ENCODE peak calls at places on chromosomes 12 and 14, in seven cellular contexts. One of them, this sample, is unnamed.

GRCh38 chr12:89573081-89573810 is 47.4 kb upstream of the POC1B start:
- DNase-seq in DND-41: no peak
- DNase-seq in D721Med: no peak
- DNase-seq in hepatocyte: no peak
- DNase-seq in ovary: no peak
- DNase-seq in AG09309: no peak
- DNase-seq in HFF-Myc: no peak
- DNase-seq in this sample: no peak

GRCh38 chr12:18747960-18748359 is 10.0 kb downstream of the CAPZA3 start:
- DNase-seq in DND-41: no peak
- DNase-seq in D721Med: no peak
- DNase-seq in hepatocyte: peak
- DNase-seq in ovary: no peak
- DNase-seq in AG09309: peak
- DNase-seq in HFF-Myc: peak
- DNase-seq in this sample: no peak

GRCh38 chr14:95229749-95230148 is 72.4 kb upstream of the DICER1 start:
- DNase-seq in DND-41: no peak
- DNase-seq in D721Med: no peak
- DNase-seq in hepatocyte: no peak
- DNase-seq in ovary: no peak
- DNase-seq in AG09309: no peak
- DNase-seq in HFF-Myc: no peak
- DNase-seq in this sample: no peak

GRCh38 chr12:109758406-109759075 is 44.9 kb downstream of the FAM222A start:
- DNase-seq in DND-41: no peak
- DNase-seq in D721Med: no peak
- DNase-seq in hepatocyte: no peak
- DNase-seq in ovary: no peak
- DNase-seq in AG09309: no peak
- DNase-seq in HFF-Myc: no peak
- DNase-seq in this sample: no peak

GRCh38 chr14:58315606-58316005 is 17.3 kb downstream of the ARID4A start:
- DNase-seq in DND-41: no peak
- DNase-seq in D721Med: no peak
- DNase-seq in hepatocyte: no peak
- DNase-seq in ovary: no peak
- DNase-seq in AG09309: no peak
- DNase-seq in HFF-Myc: no peak
- DNase-seq in this sample: no peak

GRCh38 chr12:128966411-128966810 is 113.1 kb downstream of the GLT1D1 start:
- DNase-seq in DND-41: no peak
- DNase-seq in D721Med: no peak
- DNase-seq in hepatocyte: no peak
- DNase-seq in ovary: no peak
- DNase-seq in AG09309: no peak
- DNase-seq in HFF-Myc: no peak
- DNase-seq in this sample: no peak

GRCh38 chr14:32342151-32342853 is 13.2 kb downstream of the AKAP6 start:
- DNase-seq in DND-41: no peak
- DNase-seq in D721Med: no peak
- DNase-seq in hepatocyte: no peak
- DNase-seq in ovary: no peak
- DNase-seq in AG09309: no peak
- DNase-seq in HFF-Myc: no peak
- DNase-seq in this sample: no peak

GRCh38 chr12:915090-915489 is 34.4 kb downstream of the RAD52 start:
- DNase-seq in DND-41: peak
- DNase-seq in D721Med: no peak
- DNase-seq in hepatocyte: no peak
- DNase-seq in ovary: no peak
- DNase-seq in AG09309: no peak
- DNase-seq in HFF-Myc: no peak
- DNase-seq in this sample: no peak

GRCh38 chr12:111361073-111361716 is 7.7 kb downstream of the PHETA1 start:
- DNase-seq in DND-41: no peak
- DNase-seq in D721Med: no peak
- DNase-seq in hepatocyte: no peak
- DNase-seq in ovary: no peak
- DNase-seq in AG09309: no peak
- DNase-seq in HFF-Myc: no peak
- DNase-seq in this sample: no peak

GRCh38 chr12:122116707-122117535 is 38.4 kb downstream of the MLXIP start:
- DNase-seq in DND-41: no peak
- DNase-seq in D721Med: no peak
- DNase-seq in hepatocyte: no peak
- DNase-seq in ovary: no peak
- DNase-seq in AG09309: no peak
- DNase-seq in HFF-Myc: no peak
- DNase-seq in this sample: no peak

GRCh38 chr12:14948672-14949071 is 10.3 kb upstream of the ERP27 start:
- DNase-seq in DND-41: peak
- DNase-seq in D721Med: no peak
- DNase-seq in hepatocyte: peak
- DNase-seq in ovary: peak
- DNase-seq in AG09309: peak
- DNase-seq in HFF-Myc: peak
- DNase-seq in this sample: peak

DNA sequence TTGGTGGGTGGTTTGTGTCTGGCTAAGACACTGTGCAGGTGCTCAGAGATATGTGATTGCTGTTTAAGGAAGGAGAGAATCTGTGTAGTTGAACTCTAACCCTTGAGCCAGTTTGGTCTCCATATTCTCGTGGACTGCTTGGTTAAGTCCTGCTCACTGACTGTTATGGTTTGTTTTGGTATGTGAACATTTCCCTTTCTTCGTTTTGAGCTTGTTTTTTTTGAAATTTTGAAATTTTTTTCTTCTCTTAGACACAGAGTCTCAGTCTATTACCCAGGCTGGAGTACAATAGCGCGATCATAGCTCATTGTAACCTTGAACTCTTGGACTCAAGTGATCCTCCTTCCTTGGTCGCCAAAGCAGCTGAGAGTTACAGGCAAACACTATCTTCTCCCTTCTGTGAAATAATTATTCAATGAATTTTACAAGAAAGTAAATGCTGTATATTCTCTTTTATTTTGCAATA is 40.0 kb downstream of the MIPOL1 start:
- DNase-seq in DND-41: no peak
- DNase-seq in D721Med: no peak
- DNase-seq in hepatocyte: no peak
- DNase-seq in ovary: no peak
- DNase-seq in AG09309: no peak
- DNase-seq in HFF-Myc: no peak
- DNase-seq in this sample: no peak
- TF ChIP-seq CTCF in DND-41: no peak
- TF ChIP-seq CTCF in D721Med: no peak
- TF ChIP-seq CTCF in hepatocyte: no peak
- TF ChIP-seq CTCF in ovary: no peak
- TF ChIP-seq CTCF in AG09309: no peak
- TF ChIP-seq CTCF in HFF-Myc: no peak
- TF ChIP-seq CTCF in this sample: no peak

GRCh38 chr12:106790020-106790419 is 15.5 kb downstream of the RIC8B start:
- DNase-seq in DND-41: no peak
- DNase-seq in D721Med: no peak
- DNase-seq in hepatocyte: no peak
- DNase-seq in ovary: no peak
- DNase-seq in AG09309: no peak
- DNase-seq in HFF-Myc: no peak
- DNase-seq in this sample: no peak
- TF ChIP-seq CTCF in DND-41: peak
- TF ChIP-seq CTCF in D721Med: peak
- TF ChIP-seq CTCF in hepatocyte: peak
- TF ChIP-seq CTCF in ovary: no peak
- TF ChIP-seq CTCF in AG09309: peak
- TF ChIP-seq CTCF in HFF-Myc: no peak
- TF ChIP-seq CTCF in this sample: no peak

DNA sequence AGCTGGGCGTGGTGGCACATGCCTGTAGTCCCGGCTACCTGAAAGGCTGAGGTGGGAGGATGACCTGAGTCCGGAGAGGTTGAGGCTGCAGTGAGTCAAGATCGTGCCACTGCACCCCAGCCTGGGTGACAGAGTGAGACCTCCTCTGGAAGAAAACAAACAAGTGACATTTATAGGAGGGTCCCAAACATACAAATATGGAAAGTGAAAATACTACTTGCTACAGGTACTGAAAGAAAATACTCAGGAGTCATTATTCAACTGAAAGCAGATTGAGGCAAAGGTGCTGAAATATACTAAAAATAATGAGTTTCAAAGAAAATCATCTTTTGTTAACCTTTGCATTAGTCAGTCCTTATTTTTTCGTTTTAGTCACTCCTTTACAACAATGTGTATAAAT is 53.5 kb downstream of the ETV6 start:
- DNase-seq in DND-41: no peak
- DNase-seq in D721Med: no peak
- DNase-seq in hepatocyte: no peak
- DNase-seq in ovary: no peak
- DNase-seq in AG09309: no peak
- DNase-seq in HFF-Myc: no peak
- DNase-seq in this sample: peak
- TF ChIP-seq CTCF in DND-41: no peak
- TF ChIP-seq CTCF in D721Med: no peak
- TF ChIP-seq CTCF in hepatocyte: no peak
- TF ChIP-seq CTCF in ovary: no peak
- TF ChIP-seq CTCF in AG09309: no peak
- TF ChIP-seq CTCF in HFF-Myc: no peak
- TF ChIP-seq CTCF in this sample: no peak

GRCh38 chr12:58884916-58885315 is 35.4 kb downstream of the LRIG3 start:
- DNase-seq in DND-41: no peak
- DNase-seq in D721Med: no peak
- DNase-seq in hepatocyte: no peak
- DNase-seq in ovary: no peak
- DNase-seq in AG09309: no peak
- DNase-seq in HFF-Myc: no peak
- DNase-seq in this sample: no peak

GRCh38 chr12:58883576-58884334 is 36.5 kb downstream of the LRIG3 start:
- DNase-seq in DND-41: no peak
- DNase-seq in D721Med: no peak
- DNase-seq in hepatocyte: no peak
- DNase-seq in ovary: no peak
- DNase-seq in AG09309: no peak
- DNase-seq in HFF-Myc: no peak
- DNase-seq in this sample: no peak

GRCh38 chr12:58887071-58887470 is 33.2 kb downstream of the LRIG3 start:
- DNase-seq in DND-41: no peak
- DNase-seq in D721Med: no peak
- DNase-seq in hepatocyte: no peak
- DNase-seq in ovary: no peak
- DNase-seq in AG09309: no peak
- DNase-seq in HFF-Myc: no peak
- DNase-seq in this sample: no peak

GRCh38 chr12:58886474-58886873 is 33.8 kb downstream of the LRIG3 start:
- DNase-seq in DND-41: no peak
- DNase-seq in D721Med: no peak
- DNase-seq in hepatocyte: no peak
- DNase-seq in ovary: no peak
- DNase-seq in AG09309: no peak
- DNase-seq in HFF-Myc: no peak
- DNase-seq in this sample: no peak

GRCh38 chr12:58882796-58883195 is 37.5 kb downstream of the LRIG3 start:
- DNase-seq in DND-41: no peak
- DNase-seq in D721Med: no peak
- DNase-seq in hepatocyte: no peak
- DNase-seq in ovary: no peak
- DNase-seq in AG09309: no peak
- DNase-seq in HFF-Myc: no peak
- DNase-seq in this sample: no peak
- TF ChIP-seq CTCF in DND-41: no peak
- TF ChIP-seq CTCF in D721Med: no peak
- TF ChIP-seq CTCF in hepatocyte: no peak
- TF ChIP-seq CTCF in ovary: no peak
- TF ChIP-seq CTCF in AG09309: no peak
- TF ChIP-seq CTCF in HFF-Myc: no peak
- TF ChIP-seq CTCF in this sample: no peak

GRCh38 chr12:52023182-52023975 is 16.6 kb downstream of the TAMALIN start:
- DNase-seq in DND-41: peak
- DNase-seq in D721Med: peak
- DNase-seq in hepatocyte: peak
- DNase-seq in ovary: peak
- DNase-seq in AG09309: no peak
- DNase-seq in HFF-Myc: no peak
- DNase-seq in this sample: peak

GRCh38 chr12:52026267-52026666 is 19.5 kb downstream of the TAMALIN start:
- DNase-seq in DND-41: no peak
- DNase-seq in D721Med: no peak
- DNase-seq in hepatocyte: no peak
- DNase-seq in ovary: no peak
- DNase-seq in AG09309: no peak
- DNase-seq in HFF-Myc: no peak
- DNase-seq in this sample: no peak

GRCh38 chr12:52027085-52027843 is 20.5 kb downstream of the TAMALIN start:
- DNase-seq in DND-41: no peak
- DNase-seq in D721Med: no peak
- DNase-seq in hepatocyte: no peak
- DNase-seq in ovary: no peak
- DNase-seq in AG09309: no peak
- DNase-seq in HFF-Myc: no peak
- DNase-seq in this sample: no peak

GRCh38 chr12:52023976-52024688 is 17.4 kb downstream of the TAMALIN start:
- DNase-seq in DND-41: no peak
- DNase-seq in D721Med: no peak
- DNase-seq in hepatocyte: no peak
- DNase-seq in ovary: no peak
- DNase-seq in AG09309: no peak
- DNase-seq in HFF-Myc: no peak
- DNase-seq in this sample: no peak

DNA sequence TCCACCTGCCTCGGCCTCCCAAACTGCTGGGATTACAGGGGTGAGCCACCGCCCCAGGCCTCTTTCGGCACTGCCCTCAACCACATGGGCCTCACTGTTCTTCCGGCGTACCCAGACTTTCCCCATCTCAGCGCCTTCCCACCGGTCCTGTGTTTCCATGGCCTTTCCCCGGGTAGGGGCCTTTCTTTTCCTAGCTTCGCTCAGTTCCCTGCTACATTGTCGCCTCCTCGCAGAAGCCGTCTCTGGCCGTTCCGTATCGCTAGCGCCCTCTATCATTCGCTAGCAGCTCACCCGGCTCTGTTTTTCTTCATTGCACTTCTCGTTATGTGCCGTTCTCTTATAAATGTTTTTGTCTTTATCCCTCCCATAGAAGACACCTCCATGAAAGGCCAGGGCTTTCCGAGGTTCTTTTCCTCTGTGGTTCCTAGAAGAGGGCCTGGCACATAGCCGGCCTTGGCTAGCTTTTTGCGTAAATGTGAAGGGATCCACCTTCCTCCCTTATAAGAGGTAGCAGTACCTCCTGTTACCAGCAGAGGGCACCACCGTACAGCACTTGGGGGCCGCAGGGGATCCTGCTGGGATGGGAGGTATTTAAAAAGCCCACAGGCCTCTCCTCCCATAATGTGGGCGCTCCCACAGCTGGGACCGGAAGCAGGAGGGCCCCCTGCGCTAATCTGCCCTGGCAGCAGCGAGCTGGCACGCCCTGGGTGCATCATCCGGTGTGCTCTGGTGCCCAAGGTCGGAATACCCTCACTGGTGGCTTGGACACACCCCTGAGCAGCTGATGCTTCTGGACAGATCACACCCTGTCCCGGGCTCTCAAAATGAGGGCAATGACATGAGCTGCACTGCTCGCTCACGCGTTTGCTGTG is 18.8 kb downstream of the TAMALIN start:
- DNase-seq in DND-41: peak
- DNase-seq in D721Med: peak
- DNase-seq in hepatocyte: peak
- DNase-seq in ovary: peak
- DNase-seq in AG09309: no peak
- DNase-seq in HFF-Myc: no peak
- DNase-seq in this sample: peak
- TF ChIP-seq CTCF in DND-41: peak
- TF ChIP-seq CTCF in D721Med: peak
- TF ChIP-seq CTCF in hepatocyte: peak
- TF ChIP-seq CTCF in ovary: peak
- TF ChIP-seq CTCF in AG09309: peak
- TF ChIP-seq CTCF in HFF-Myc: peak
- TF ChIP-seq CTCF in this sample: peak